ENCODE peak calls at places on chromosomes 1 and 21, in eight cellular contexts. J is testis; T is adipocyte; Q is HCT116; U is tibial nerve; D is fibroblast of pulmonary artery; E is CD4-positive, CD25-positive, alpha-beta regulatory T cell; H is BE2C. C is an unnamed sample.
A peak's percentile ranks its signal among the peaks of the same experiment; 100 is the strongest.

GRCh38 chr1:216711712-216712111 is 11.5 kb downstream of the ESRRG start:
- DNase-seq in H (no peak), D (no peak), T (no peak), E (no peak), Q (no peak), U (no peak), J (no peak), C (no peak)

GRCh38 chr1:178376008-178376407 is 120.8 kb downstream of the CLEC20A start:
- DNase-seq in J (no peak), E (no peak), U (no peak), D (no peak), Q (no peak), H (no peak), T (no peak), C (no peak)

GRCh38 chr21:42298237-42298636 is 17.0 kb downstream of the TFF3 start:
- DNase-seq in Q (no peak), J (no peak), E (no peak), H (no peak), T (no peak), U (no peak), D (no peak), C (no peak)

GRCh38 chr1:47608296-47608875 is 170.5 kb downstream of the FOXD2 start:
- DNase-seq in T (no peak), E (no peak), U (no peak), D (no peak), J (no peak), Q (no peak), H (no peak), C (no peak)

GRCh38 chr1:36838866-36839265 is 195.4 kb downstream of the GRIK3 start:
- DNase-seq in T (no peak), Q (no peak), E (no peak), U (no peak), H (no peak), D (no peak), J (no peak), C (no peak)

GRCh38 chr1:154241703-154242352 is 21.1 kb downstream of the UBAP2L start:
- DNase-seq in Q (no peak), U (no peak), H (no peak), J (no peak), E (peak; percentile 15), T (peak; percentile 8), D (no peak), C (no peak)

GRCh38 chr1:2826736-2827292 is 25.3 kb upstream of the TTC34 start:
- DNase-seq in T (no peak), J (no peak), Q (no peak), H (no peak), U (no peak), E (no peak), D (no peak), C (no peak)

GRCh38 chr21:38355992-38356781 is 99.4 kb downstream of the KCNJ15 start:
- DNase-seq in Q (peak; percentile 23), E (peak; percentile 50), U (peak; percentile 72), D (peak; percentile 77), H (peak; percentile 73), T (peak; percentile 87), J (peak; percentile 89), C (peak; percentile 66)

GRCh38 chr1:32877211-32878110 is 6.7 kb upstream of the FNDC5 start:
- DNase-seq in U (no peak), T (no peak), D (no peak), J (no peak), H (no peak), E (no peak), Q (no peak), C (no peak)

GRCh38 chr1:170267317-170267716 is 121.6 kb downstream of the NTMT2 start:
- DNase-seq in E (no peak), Q (peak; percentile 19), H (no peak), T (peak; percentile 12), J (no peak), U (no peak), D (peak; percentile 35), C (peak; percentile 22)

GRCh38 chr1:159920202-159920601 is 5.1 kb downstream of the TAGLN2 start:
- DNase-seq in D (no peak), J (no peak), U (no peak), H (no peak), Q (no peak), E (no peak), T (no peak), C (no peak)
- H3K4me3 ChIP-seq in D (no peak overlapping the region), J (no peak overlapping the region), U (no peak overlapping the region), H (no peak overlapping the region), Q (no peak overlapping the region), E (no peak overlapping the region), T (no peak overlapping the region), C (no peak overlapping the region)

DNA sequence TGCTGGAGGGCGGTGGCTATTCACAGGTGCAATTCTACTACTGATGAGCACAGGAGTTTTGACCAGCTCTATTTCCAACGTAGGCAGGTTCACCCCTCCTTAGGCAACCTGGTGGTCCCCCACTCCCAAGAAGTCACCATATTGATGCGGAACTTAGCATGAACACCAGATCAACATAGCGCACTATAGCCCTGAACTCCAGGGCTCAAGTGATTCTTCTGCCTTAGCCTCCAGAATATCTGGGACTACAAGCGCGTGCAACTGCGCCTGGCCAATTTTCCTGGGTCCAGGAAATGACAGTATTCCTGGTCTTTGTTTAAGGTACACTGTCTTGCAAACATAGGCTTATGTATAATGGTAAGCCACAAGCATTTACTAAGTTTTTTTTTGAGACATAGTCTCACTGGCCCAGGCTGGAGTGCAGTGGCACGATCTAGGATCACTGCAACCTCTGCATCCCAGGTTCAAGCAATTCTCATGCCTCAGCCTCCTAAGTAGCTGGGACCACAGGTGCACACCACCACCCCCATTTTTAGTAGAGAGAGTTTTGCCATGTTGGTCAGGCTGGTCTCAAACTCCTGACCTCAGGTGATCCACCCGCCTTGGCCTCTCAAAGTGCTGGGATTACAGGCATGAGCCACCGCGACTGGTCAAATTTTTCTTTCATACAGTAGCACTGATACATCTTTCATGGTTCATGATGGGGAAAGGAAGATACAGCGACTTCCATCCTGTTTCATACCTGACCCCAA is 12.6 kb downstream of the MCL1 start:
- DNase-seq in E (peak; percentile 31), T (no peak), D (peak; percentile 31), H (no peak), Q (no peak), J (no peak), U (no peak), C (no peak)
- H3K4me3 ChIP-seq in E (peak overlapping the region; percentile 93), T (peak overlapping the region; percentile 76), D (peak overlapping the region; percentile 38), H (no peak overlapping the region), Q (no peak overlapping the region), J (no peak overlapping the region), U (no peak overlapping the region), C (no peak overlapping the region)

DNA sequence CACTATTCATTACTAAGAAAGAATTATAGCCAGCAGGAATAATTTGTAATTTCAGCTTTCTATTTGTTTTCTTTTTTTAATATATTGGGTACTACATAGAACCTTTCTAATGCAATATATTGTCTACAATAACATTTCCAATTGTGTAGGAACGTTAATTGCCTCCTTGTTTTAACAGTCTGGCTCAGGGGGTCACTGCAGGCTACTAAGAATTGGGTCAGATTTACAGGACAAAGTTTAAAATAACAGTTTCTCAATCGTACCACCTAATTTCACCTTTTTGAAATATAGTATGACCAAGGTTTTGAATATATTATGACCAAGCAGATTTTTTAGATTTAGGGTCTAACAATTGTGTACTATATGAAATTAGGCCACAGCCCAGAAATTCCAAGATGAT is 2.4 kb downstream of the CFH start:
- DNase-seq in E (no peak), H (no peak), D (no peak), T (peak; percentile 6), U (no peak), Q (no peak), J (no peak), C (no peak)
- H3K4me3 ChIP-seq in E (no peak overlapping the region), H (no peak overlapping the region), D (peak overlapping the region; percentile 63), T (peak overlapping the region; percentile 83), U (no peak overlapping the region), Q (no peak overlapping the region), J (no peak overlapping the region), C (no peak overlapping the region)

GRCh38 chr1:226939439-226940028 is 560 bp upstream of the COQ8A start:
- DNase-seq in E (no peak), Q (no peak), T (peak; percentile 74), H (peak; percentile 79), J (peak; percentile 66), D (no peak), U (peak; percentile 44), C (no peak)
- H3K4me3 ChIP-seq in E (peak overlapping the region; percentile 84), Q (peak overlapping the region; percentile 64), T (peak overlapping the region; percentile 86), H (peak overlapping the region; percentile 67), J (peak overlapping the region; percentile 57), D (peak overlapping the region; percentile 71), U (peak overlapping the region; percentile 94), C (peak overlapping the region; percentile 69)

DNA sequence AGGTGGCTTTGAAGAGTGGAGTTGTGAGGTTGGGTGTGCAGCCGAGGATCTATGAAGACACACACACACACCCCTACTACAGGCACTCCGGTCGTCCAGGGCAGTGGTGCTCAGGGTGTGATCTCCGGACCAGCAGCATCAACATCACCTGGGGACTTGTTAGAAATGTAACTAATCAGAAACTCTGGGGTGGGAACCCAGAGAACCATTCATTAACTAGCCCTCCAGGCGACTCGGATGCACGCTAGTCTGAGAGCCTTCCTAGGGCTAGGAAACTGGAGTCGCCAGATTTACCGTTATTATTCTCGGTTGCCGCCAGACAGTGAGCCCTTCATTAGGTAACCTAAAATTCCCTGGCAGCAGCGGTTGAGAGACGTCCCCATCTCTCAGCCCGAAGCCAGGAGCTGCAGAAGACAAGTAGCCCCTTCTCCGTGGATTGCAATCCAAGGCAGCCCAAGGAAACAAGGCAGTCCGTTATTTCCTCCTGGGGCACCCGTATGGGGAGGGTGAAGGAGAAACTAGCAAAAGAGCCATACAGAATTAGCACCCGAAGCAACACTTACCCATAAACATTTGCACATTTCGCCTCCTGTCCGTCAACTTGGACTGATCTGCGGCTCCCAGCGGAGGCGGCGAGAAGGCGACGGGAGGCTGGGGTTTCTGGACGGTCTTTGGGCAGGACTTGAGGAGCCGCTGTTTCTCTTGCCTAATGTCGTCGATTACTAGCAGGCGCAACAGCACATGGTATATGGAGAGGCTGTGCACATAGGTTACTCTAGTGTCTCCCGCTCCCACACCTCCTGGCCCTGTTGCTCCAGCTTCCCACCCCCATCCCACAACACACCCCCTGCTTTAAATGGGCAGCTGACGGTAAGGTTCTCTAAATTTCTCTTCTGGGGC is 2.9 kb upstream of the CCN1 start:
- DNase-seq in U (peak; percentile 49), Q (no peak), H (no peak), E (peak; percentile 14), J (peak; percentile 33), D (peak; percentile 86), T (peak; percentile 89), C (no peak)
- H3K4me3 ChIP-seq in U (peak overlapping the region; percentile 43), Q (peak overlapping the region; percentile 51), H (peak overlapping the region; percentile 70), E (no peak overlapping the region), J (peak overlapping the region; percentile 77), D (peak overlapping the region; percentile 82), T (peak overlapping the region; percentile 93), C (peak overlapping the region; percentile 98)